ENCODE peak calls at places on chromosomes 4 and X, in four cellular contexts. Z, O, F and Y are unnamed samples.

GRCh38 chr4:64940698-64941097 is 531.4 kb upstream of the TECRL start:
- DNase-seq in F (no peak), O (no peak), Z (no peak), Y (no peak)

GRCh38 chrX:53080628-53081580 is 1.3 kb upstream of the TSPYL2 start:
- DNase-seq in O (no peak), Z (no peak), F (no peak), Y (no peak)

GRCh38 chr4:6345866-6346265 is 76.2 kb downstream of the WFS1 start:
- DNase-seq in O (no peak), F (no peak), Z (no peak), Y (no peak)

GRCh38 chrX:149950681-149951080 is 12.4 kb upstream of the EOLA2 start:
- DNase-seq in Z (peak; percentile 40), O (no peak), F (no peak), Y (no peak)

GRCh38 chrX:11579856-11580595 is 85.7 kb downstream of the ARHGAP6 start:
- DNase-seq in O (no peak), F (no peak), Z (no peak), Y (no peak)

GRCh38 chr4:73998040-73999011 is at the start of gene CXCL5:
- DNase-seq in O (no peak), Z (peak; percentile 47), F (no peak), Y (no peak)

GRCh38 chr4:55303818-55304217 is 42.2 kb upstream of the SRD5A3 start:
- DNase-seq in F (no peak), Z (no peak), O (no peak), Y (no peak)

GRCh38 chr4:182449186-182449880 is 206.1 kb downstream of the TENM3 start:
- DNase-seq in F (no peak), Z (peak; percentile 15), O (no peak), Y (peak; percentile 85)

GRCh38 chr4:34047363-34047762 is 2197.0 kb downstream of the ARAP2 start:
- DNase-seq in O (no peak), Z (no peak), F (no peak), Y (no peak)

GRCh38 chr4:136106753-136107152 is 1425.5 kb downstream of the PCDH18 start:
- DNase-seq in Z (no peak), O (no peak), F (no peak), Y (no peak)

GRCh38 chr4:23828779-23829178 is 61.1 kb downstream of the PPARGC1A start:
- DNase-seq in F (no peak), Z (no peak), O (no peak), Y (no peak)

GRCh38 chrX:31656013-31656412 is 584.2 kb upstream of the FTHL17 start:
- DNase-seq in O (no peak), Z (no peak), F (no peak), Y (no peak)

GRCh38 chr4:71322425-71322824 is 16.4 kb upstream of the SLC4A4 start:
- DNase-seq in Z (no peak), O (no peak), F (no peak), Y (no peak)

GRCh38 chr4:6779667-6780565 is 2.6 kb upstream of the KIAA0232 start:
- DNase-seq in F (no peak), Z (no peak), O (no peak), Y (no peak)

GRCh38 chrX:52422884-52423283 is 54.1 kb downstream of the XAGE2 start:
- DNase-seq in O (no peak), Z (no peak), F (no peak), Y (no peak)

GRCh38 chr4:153181293-153182080 is 22.8 kb upstream of the TRIM2 start:
- DNase-seq in Z (no peak), F (no peak), O (no peak), Y (peak; percentile 44)

GRCh38 chrX:48826135-48826875 is at the start of gene ERAS:
- DNase-seq in O (no peak), Z (no peak), F (no peak), Y (no peak)

GRCh38 chr4:147773261-147774184 is 41.6 kb downstream of the ARHGAP10 start:
- DNase-seq in O (no peak), F (no peak), Z (no peak), Y (no peak)

GRCh38 chrX:69618803-69619202 is 2.9 kb downstream of the EDA start:
- DNase-seq in Z (no peak), O (peak; percentile 30), F (no peak), Y (no peak)

GRCh38 chr4:67465032-67465762 is 80.1 kb downstream of the CENPC start:
- DNase-seq in F (no peak), O (no peak), Z (no peak), Y (no peak)

GRCh38 chrX:83260288-83260687 is 247.8 kb upstream of the POU3F4 start:
- DNase-seq in Z (no peak), F (no peak), O (no peak), Y (no peak)

GRCh38 chr4:150136481-150136880 is 58.2 kb downstream of the DCLK2 start:
- DNase-seq in O (no peak), Z (no peak), F (no peak), Y (no peak)

GRCh38 chrX:53440631-53441517 is 6.7 kb upstream of the HSD17B10 start:
- DNase-seq in Z (peak; percentile 37), O (peak; percentile 88), F (peak; percentile 86), Y (peak; percentile 92)

GRCh38 chr4:99473131-99473530 is 37.7 kb upstream of the C4orf17 start:
- DNase-seq in O (no peak), F (no peak), Z (no peak), Y (no peak)

GRCh38 chr4:71411976-71412375 is 73.2 kb downstream of the SLC4A4 start:
- DNase-seq in O (no peak), Z (no peak), F (no peak), Y (no peak)

GRCh38 chrX:5113128-5113527 is 1115.5 kb downstream of the NLGN4X start:
- DNase-seq in F (no peak), O (no peak), Z (peak; percentile 11), Y (no peak)

GRCh38 chrX:100447563-100448397 is 37.7 kb upstream of the PCDH19 start:
- DNase-seq in F (no peak), O (peak; percentile 57), Z (peak; percentile 63), Y (no peak)

GRCh38 chrX:124529786-124530185 is 183.4 kb downstream of the SH2D1A start:
- DNase-seq in Z (no peak), O (no peak), F (no peak), Y (no peak)

GRCh38 chr4:21454196-21454595 is 494.4 kb downstream of the KCNIP4 start:
- DNase-seq in Z (no peak), F (no peak), O (no peak), Y (no peak)

GRCh38 chr4:81498046-81498445 is 26.3 kb upstream of the RASGEF1B start:
- DNase-seq in Z (no peak), F (no peak), O (no peak), Y (no peak)

GRCh38 chrX:15786930-15787329 is 3.4 kb upstream of the ZRSR2 start:
- DNase-seq in Z (no peak), F (no peak), O (no peak), Y (no peak)

GRCh38 chrX:15789979-15790765 is at the start of gene ZRSR2:
- DNase-seq in Z (peak; percentile 75), F (peak; percentile 86), O (peak; percentile 84), Y (peak; percentile 92)

GRCh38 chrX:15785176-15785735 is 5.0 kb upstream of the ZRSR2 start:
- DNase-seq in O (no peak), F (no peak), Z (no peak), Y (no peak)

DNA sequence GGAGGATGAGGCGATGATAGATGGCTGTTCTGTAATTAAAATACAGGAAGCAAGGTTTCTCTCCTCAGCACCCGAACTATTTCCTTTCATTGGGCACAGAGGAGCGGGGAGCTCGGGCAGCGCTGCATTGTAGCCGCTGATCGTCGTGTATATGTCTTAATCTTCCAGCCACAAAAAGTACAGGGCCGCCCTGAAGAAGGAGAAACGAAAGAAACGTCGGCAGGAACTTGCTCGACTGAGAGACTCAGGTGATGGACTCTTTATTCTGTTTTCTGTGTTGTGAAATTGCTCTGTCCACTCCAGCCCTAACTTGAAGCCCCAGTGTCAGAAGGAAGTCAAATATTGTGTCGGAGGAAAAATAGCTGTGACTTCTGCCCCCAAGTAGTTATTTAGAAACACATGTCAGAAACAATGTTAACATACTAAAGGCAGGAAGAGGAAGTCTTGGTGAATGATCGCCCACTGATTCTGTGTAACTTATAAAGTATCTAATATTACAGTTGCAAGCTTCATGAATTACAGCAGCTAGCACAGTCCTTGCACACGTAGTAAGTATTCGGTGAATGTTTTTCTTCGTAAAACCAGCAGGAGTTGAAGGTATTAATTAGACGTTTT is 589 bp downstream of the ZRSR2 start:
- DNase-seq in Z (no peak), F (no peak), O (no peak), Y (no peak)
- H3K27ac ChIP-seq in Z (peak overlapping the region; percentile 91), F (peak overlapping the region; percentile 88), O (peak overlapping the region; percentile 66), Y (peak overlapping the region; percentile 82)

DNA sequence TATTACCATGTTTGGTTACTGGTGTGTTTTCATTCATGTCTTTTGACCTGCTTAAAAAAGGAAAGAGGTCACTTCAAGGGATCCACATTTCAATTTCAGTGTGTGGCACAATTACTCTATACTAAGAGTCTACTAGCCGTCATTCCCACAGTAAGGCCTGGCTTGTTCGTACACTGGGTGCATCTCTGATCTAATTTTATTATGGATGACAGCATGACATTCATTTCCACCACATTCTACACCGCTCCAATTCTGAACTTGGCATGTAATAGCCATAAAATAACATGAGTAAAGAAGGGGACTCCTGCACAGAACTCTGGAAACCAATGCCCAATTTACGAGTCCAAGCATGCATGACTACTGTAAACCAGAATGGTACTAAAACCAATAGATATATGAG is 51.1 kb downstream of the HAND2 start:
- DNase-seq in Z (no peak), O (no peak), F (no peak), Y (no peak)
- H3K27ac ChIP-seq in Z (no peak overlapping the region), O (no peak overlapping the region), F (peak overlapping the region; percentile 68), Y (peak overlapping the region; percentile 55)

DNA sequence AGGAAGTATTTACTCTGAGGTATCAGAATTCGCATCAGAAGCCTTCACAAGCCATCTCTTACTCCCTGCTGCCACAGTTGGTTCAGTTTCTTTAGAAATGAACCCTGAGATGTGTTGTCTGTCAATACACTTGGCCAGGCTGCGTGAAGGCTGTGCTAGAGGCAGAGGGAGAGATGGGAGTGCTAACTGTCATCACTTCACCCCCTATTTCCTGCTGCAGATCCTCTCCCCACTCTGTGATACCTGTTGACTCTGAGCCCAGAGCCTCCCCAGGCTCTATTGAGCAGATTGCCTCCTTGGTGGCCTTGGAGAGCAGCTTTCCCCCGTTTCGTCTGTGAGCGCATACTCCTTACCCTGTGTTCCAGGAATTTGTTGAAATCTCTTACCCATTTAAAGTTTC is 34.8 kb downstream of the FHIP1A start:
- DNase-seq in O (no peak), F (no peak), Z (no peak), Y (no peak)
- H3K27ac ChIP-seq in O (no peak overlapping the region), F (no peak overlapping the region), Z (no peak overlapping the region), Y (no peak overlapping the region)

GRCh38 chr4:37641886-37642849 is 44.0 kb downstream of the RELL1 start:
- DNase-seq in F (no peak), Z (no peak), O (no peak), Y (no peak)

GRCh38 chr4:37648084-37648817 is 37.9 kb downstream of the RELL1 start:
- DNase-seq in F (no peak), Z (peak; percentile 58), O (peak; percentile 71), Y (peak; percentile 71)

GRCh38 chr4:37646237-37646636 is 39.9 kb downstream of the RELL1 start:
- DNase-seq in O (no peak), F (no peak), Z (no peak), Y (no peak)

GRCh38 chr4:37644962-37645361 is 41.2 kb downstream of the RELL1 start:
- DNase-seq in F (peak; percentile 80), Z (no peak), O (no peak), Y (no peak)

DNA sequence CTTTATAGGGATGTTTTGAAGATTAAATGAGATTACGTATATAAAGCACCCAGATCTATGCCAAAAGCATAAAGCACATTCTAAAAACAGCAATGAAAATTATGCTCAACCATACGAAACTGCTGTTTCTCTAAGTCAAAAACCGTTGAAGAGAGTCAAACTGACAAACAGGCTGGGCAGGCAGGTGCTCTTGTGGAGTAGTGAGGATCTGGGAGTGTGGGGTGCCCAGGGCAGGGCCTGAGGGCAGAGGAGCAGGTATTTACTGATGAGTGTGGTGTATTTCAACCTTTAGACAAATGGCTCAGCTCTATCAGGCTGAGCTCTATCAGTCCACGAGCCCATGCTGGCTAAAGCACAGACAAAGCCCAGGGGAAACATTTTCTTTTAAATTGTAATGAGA is 40.4 kb downstream of the RELL1 start:
- DNase-seq in O (no peak), Z (no peak), F (no peak), Y (no peak)
- H3K27ac ChIP-seq in O (no peak overlapping the region), Z (peak overlapping the region; percentile 52), F (peak overlapping the region; percentile 9), Y (no peak overlapping the region)